ENCODE peak calls at places on chromosomes 12 and 14, in eight cellular contexts. R is neural crest cell, A is cardiac muscle cell, L is fibroblast of mammary gland, X is Calu3, Z is GM12864, G is K562, M is Panc1. P is an unnamed sample.

GRCh38 chr14:74244115-74244514 is 4.9 kb downstream of the VSX2 start:
- DNase-seq in M (no peak), G (peak; percentile 21), A (no peak), L (no peak), R (no peak), X (peak; percentile 16), Z (no peak), P (no peak)

GRCh38 chr12:124581299-124581698 is 13.9 kb upstream of the NCOR2 start:
- DNase-seq in G (no peak), L (peak; percentile 25), A (peak; percentile 65), X (no peak), R (no peak), Z (no peak), M (no peak), P (no peak)

GRCh38 chr12:32240833-32241232 is 134.2 kb downstream of the BICD1 start:
- DNase-seq in L (peak; percentile 39), G (no peak), R (no peak), A (no peak), X (no peak), Z (no peak), M (no peak), P (no peak)

GRCh38 chr14:48193893-48194292 is 518.5 kb upstream of the MDGA2 start:
- DNase-seq in Z (no peak), A (no peak), L (no peak), R (no peak), X (no peak), G (no peak), M (no peak), P (no peak)

GRCh38 chr14:104110491-104111209 is 25.1 kb downstream of the ASPG start:
- DNase-seq in Z (no peak), X (peak; percentile 0), L (no peak), G (no peak), A (no peak), R (no peak), M (no peak), P (no peak)

GRCh38 chr12:124024790-124025189 is 51.8 kb downstream of the ZNF664 start:
- DNase-seq in M (no peak), X (no peak), L (no peak), G (no peak), R (no peak), A (no peak), Z (no peak), P (no peak)

GRCh38 chr14:21256539-21257394 is 12.5 kb downstream of the HNRNPC start:
- DNase-seq in R (no peak), X (no peak), Z (no peak), G (no peak), M (no peak), L (no peak), A (no peak), P (no peak)

GRCh38 chr14:68789002-68789797 is 3.7 kb downstream of the ZFP36L1 start:
- DNase-seq in R (peak; percentile 74), M (no peak), L (peak; percentile 70), Z (no peak), G (peak; percentile 67), X (peak; percentile 91), A (peak; percentile 82), P (peak; percentile 85)

GRCh38 chr12:53290661-53291060 is 4.7 kb upstream of the PFDN5 start:
- DNase-seq in L (peak; percentile 53), M (no peak), X (no peak), G (no peak), A (no peak), Z (no peak), R (no peak), P (no peak)

GRCh38 chr12:77575376-77575775 is 255.3 kb upstream of the NAV3 start:
- DNase-seq in M (no peak), R (no peak), L (no peak), A (no peak), X (no peak), G (no peak), Z (no peak), P (no peak)

GRCh38 chr12:81095470-81096232 is 17.8 kb downstream of the ACSS3 start:
- DNase-seq in R (no peak), M (no peak), A (peak; percentile 23), Z (no peak), G (no peak), X (no peak), L (peak; percentile 43), P (no peak)

GRCh38 chr14:22667881-22668280 is 23.7 kb upstream of the OR6J1 start:
- DNase-seq in G (no peak), R (no peak), M (no peak), A (no peak), X (no peak), L (peak; percentile 52), Z (no peak), P (no peak)

GRCh38 chr12:10695852-10696251 is 22.0 kb upstream of the STYK1 start:
- DNase-seq in R (no peak), G (no peak), X (no peak), Z (no peak), A (no peak), L (no peak), M (no peak), P (no peak)

DNA sequence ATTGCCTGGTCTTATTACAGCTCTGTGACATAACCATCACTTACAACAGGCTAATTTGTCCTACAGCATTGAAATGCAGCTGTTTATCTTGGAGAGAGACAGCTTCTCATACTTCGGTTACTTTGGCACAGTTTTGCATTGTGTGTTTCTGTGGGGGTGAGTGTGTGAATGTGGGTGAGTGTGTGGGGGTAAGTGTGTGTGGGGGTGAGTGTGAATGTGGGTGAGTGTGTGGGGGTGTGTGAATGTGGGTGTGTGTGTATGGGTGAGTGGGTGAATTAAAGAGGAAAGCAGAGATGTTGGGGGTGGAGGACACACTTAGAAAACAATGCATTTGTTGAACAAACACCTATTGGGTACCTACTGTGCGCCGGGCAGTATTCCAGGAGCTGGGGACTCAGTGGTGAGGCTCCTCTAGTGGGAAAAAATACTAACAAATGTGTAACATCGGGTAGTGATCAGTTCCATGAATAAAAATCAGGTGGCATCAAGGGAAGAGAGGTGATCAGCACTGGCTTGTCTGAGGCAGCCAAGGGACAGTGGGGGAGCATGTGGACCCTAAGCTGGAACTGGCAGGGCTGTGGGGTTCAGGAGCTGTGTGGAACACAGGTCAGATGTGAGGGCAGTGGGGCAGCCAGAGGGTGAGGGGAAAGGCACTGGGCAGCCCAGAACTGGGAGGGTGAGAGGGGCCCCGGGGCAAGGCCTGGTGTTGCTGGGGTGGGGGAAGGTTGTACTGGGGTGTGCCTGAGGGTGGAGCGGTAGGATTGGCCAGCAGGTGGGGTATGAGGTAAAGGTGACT is 44.1 kb upstream of the AMN start:
- DNase-seq in A (no peak), M (no peak), L (no peak), R (no peak), X (peak; percentile 16), Z (no peak), G (no peak), P (no peak)
- TF ChIP-seq CTCF in A (no peak), M (no peak), L (no peak), R (no peak), X (no peak), Z (peak; percentile 27), G (no peak), P (peak; percentile 6)

GRCh38 chr14:63371033-63371432 is 52.3 kb upstream of the GPHB5 start:
- DNase-seq in Z (no peak), X (no peak), A (no peak), G (no peak), R (no peak), M (no peak), L (no peak), P (no peak)

GRCh38 chr14:63362305-63362914 is 43.7 kb upstream of the GPHB5 start:
- DNase-seq in Z (no peak), L (no peak), R (no peak), G (no peak), X (no peak), A (no peak), M (no peak), P (peak; percentile 8)

GRCh38 chr14:63367742-63368364 is 49.1 kb upstream of the GPHB5 start:
- DNase-seq in G (no peak), R (no peak), M (no peak), X (no peak), Z (no peak), L (no peak), A (no peak), P (no peak)
- TF ChIP-seq CTCF in G (no peak), R (no peak), M (no peak), X (no peak), Z (no peak), L (no peak), A (no peak), P (no peak)

DNA sequence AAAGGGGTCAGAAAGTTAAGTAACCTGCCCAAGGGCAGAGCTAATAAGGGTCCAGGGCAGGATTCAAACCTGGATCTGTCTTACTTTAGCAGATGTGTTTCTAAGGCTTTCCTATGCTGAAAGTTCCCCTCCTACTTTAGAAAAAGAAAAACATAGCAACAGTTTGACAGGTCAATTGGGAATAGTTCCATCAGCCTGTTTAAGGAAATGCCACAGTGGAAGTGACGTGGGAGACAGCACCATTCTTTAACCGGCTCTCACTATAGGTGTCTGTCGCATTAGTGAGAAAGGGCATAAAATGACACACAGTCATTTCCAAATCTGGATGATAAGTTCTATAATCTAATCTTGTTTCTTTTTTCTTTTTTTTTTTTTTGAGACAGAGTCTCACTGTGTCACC is 7.3 kb downstream of the ALDH1L2 start:
- DNase-seq in M (no peak), G (no peak), L (no peak), X (no peak), Z (no peak), A (no peak), R (no peak), P (no peak)
- TF ChIP-seq CTCF in M (no peak), G (no peak), L (no peak), X (no peak), Z (no peak), A (no peak), R (no peak), P (no peak)

GRCh38 chr14:102525213-102526143 is 15.9 kb upstream of the ANKRD9 start:
- DNase-seq in G (no peak), A (peak; percentile 75), L (peak; percentile 67), X (peak; percentile 52), R (no peak), M (no peak), Z (peak; percentile 39), P (peak; percentile 67)
- TF ChIP-seq CTCF in G (no peak), A (no peak), L (no peak), X (no peak), R (no peak), M (no peak), Z (no peak), P (no peak)

GRCh38 chr14:26191123-26191522 is 406.7 kb downstream of the NOVA1 start:
- DNase-seq in A (peak; percentile 39), R (no peak), L (peak; percentile 60), Z (no peak), X (no peak), M (no peak), G (no peak), P (no peak)
- TF ChIP-seq CTCF in A (peak; percentile 45), R (peak; percentile 32), L (peak; percentile 47), Z (no peak), X (no peak), M (no peak), G (no peak), P (no peak)

P was measured in hepatocyte.